ENCODE peak calls at places on chromosomes 5 and 9, in ten cellular contexts. W is Panc1; Y is small intestine; P is tibial artery; G is choroid plexus epithelial cell; M is NCI-H774; N is GM12892; V is activated CD8-positive, alpha-beta T cell treated with anti-CD3 and anti-CD28 coated beads, Interleukin-2, amount 10 ng/mL, durations not matched to agents 7 days and 5 days; K is NCI-H69; F is SIG-M5. D is an unnamed sample.

GRCh38 chr5:71576241-71576640 is 10.9 kb upstream of the MCCC2 start:
- DNase-seq in W (no peak), Y (no peak), P (no peak), G (no peak), M (no peak), N (no peak), V (no peak), K (no peak), F (no peak), D (no peak)

GRCh38 chr9:131865446-131866195 is 125.7 kb upstream of the RAPGEF1 start:
- DNase-seq in W (no peak), Y (no peak), P (no peak), G (no peak), M (no peak), N (no peak), V (no peak), K (no peak), F (no peak), D (no peak)

GRCh38 chr9:97638666-97639065 is 5.0 kb downstream of the NCBP1 start:
- DNase-seq in W (no peak), Y (no peak), P (no peak), G (no peak), M (no peak), N (no peak), V (no peak), K (peak; percentile 66), F (no peak), D (no peak)

GRCh38 chr9:69758001-69758730 is 1.6 kb downstream of the PTAR1 start:
- DNase-seq in W (no peak), Y (peak; percentile 2), P (no peak), G (peak; percentile 59), M (peak; percentile 5), N (no peak), V (no peak), K (peak; percentile 64), F (no peak), D (no peak)

GRCh38 chr5:34742112-34742511 is 86.0 kb downstream of the RAI14 start:
- DNase-seq in W (no peak), Y (no peak), P (no peak), G (no peak), M (no peak), N (no peak), V (no peak), K (no peak), F (no peak), D (no peak)

GRCh38 chr5:149452665-149453617 is 73.8 kb upstream of the IL17B start:
- DNase-seq in W (no peak), Y (no peak), P (peak; percentile 93), G (peak; percentile 96), M (no peak), N (no peak), V (no peak), K (peak; percentile 38), F (no peak), D (no peak)

GRCh38 chr9:4126184-4126865 is 173.5 kb downstream of the GLIS3 start:
- DNase-seq in W (no peak), Y (no peak), P (no peak), G (peak; percentile 84), M (no peak), N (no peak), V (no peak), K (no peak), F (no peak), D (no peak)

GRCh38 chr5:111734013-111734412 is 23.0 kb downstream of the NREP start:
- DNase-seq in W (no peak), Y (no peak), P (no peak), G (peak; percentile 63), M (no peak), N (no peak), V (no peak), K (no peak), F (no peak), D (no peak)

GRCh38 chr9:135076143-135076875 is 11.2 kb upstream of the OLFM1 start:
- DNase-seq in W (no peak), Y (no peak), P (peak; percentile 51), G (no peak), M (no peak), N (no peak), V (no peak), K (peak; percentile 39), F (no peak), D (no peak)

GRCh38 chr9:3608011-3608410 is 82.2 kb upstream of the RFX3 start:
- DNase-seq in W (no peak), Y (no peak), P (no peak), G (no peak), M (no peak), N (no peak), V (no peak), K (no peak), F (no peak), D (no peak)